ENCODE peak calls at places on chromosome 18, in four cellular contexts. W is K562, M is HepG2, R is H1. N is an unnamed sample.

GRCh38 chr18:33596178-33596854 is 18.3 kb downstream of the ASXL3 start:
- DNase-seq in W (no peak), M (no peak), R (no peak), N (no peak)

GRCh38 chr18:37457337-37457736 is 108.3 kb downstream of the CELF4 start:
- DNase-seq in W (no peak), M (no peak), R (no peak), N (no peak)

GRCh38 chr18:23077493-23078256 is 57.6 kb upstream of the CABLES1 start:
- DNase-seq in W (no peak), M (peak; percentile 75), R (no peak), N (peak; percentile 73)

GRCh38 chr18:33355263-33355662 is 85.3 kb downstream of the CCDC178 start:
- DNase-seq in W (no peak), M (no peak), R (no peak), N (no peak)

GRCh38 chr18:28036481-28036880 is 140.4 kb downstream of the CDH2 start:
- DNase-seq in W (no peak), M (no peak), R (no peak), N (no peak)

GRCh38 chr18:8424917-8425725 is 184.1 kb upstream of the RAB12 start:
- DNase-seq in W (no peak), M (peak; percentile 13), R (no peak), N (no peak)

GRCh38 chr18:58180738-58181353 is 136.8 kb downstream of the NEDD4L start:
- DNase-seq in W (peak; percentile 51), M (peak; percentile 37), R (peak; percentile 82), N (peak; percentile 51)

GRCh38 chr18:77101410-77102245 is 31.0 kb downstream of the MBP start:
- DNase-seq in W (no peak), M (no peak), R (peak; percentile 45), N (peak; percentile 86)

GRCh38 chr18:61435064-61435652 is 101.9 kb downstream of the CDH20 start:
- DNase-seq in W (peak; percentile 24), M (peak; percentile 27), R (no peak), N (peak; percentile 12)

GRCh38 chr18:46283268-46283667 is 179.1 kb downstream of the HAUS1 start:
- DNase-seq in W (no peak), M (no peak), R (no peak), N (no peak)

GRCh38 chr18:2656237-2657042 is 914 bp downstream of the SMCHD1 start:
- DNase-seq in W (peak; percentile 44), M (peak; percentile 15), R (no peak), N (no peak)

GRCh38 chr18:40356153-40356552 is 1598.9 kb upstream of the PIK3C3 start:
- DNase-seq in W (no peak), M (no peak), R (no peak), N (no peak)

GRCh38 chr18:33560686-33561370 is 17.2 kb upstream of the ASXL3 start:
- DNase-seq in W (no peak), M (peak; percentile 7), R (no peak), N (no peak)

GRCh38 chr18:11310476-11311086 is 161.2 kb upstream of the PIEZO2 start:
- DNase-seq in W (peak; percentile 42), M (peak; percentile 40), R (peak; percentile 83), N (peak; percentile 52)

GRCh38 chr18:47846431-47846830 is 84.0 kb downstream of the SMAD2 start:
- DNase-seq in W (no peak), M (no peak), R (no peak), N (no peak)

GRCh38 chr18:68874361-68874760 is 76.5 kb downstream of the CCDC102B start:
- DNase-seq in W (no peak), M (no peak), R (no peak), N (no peak)

GRCh38 chr18:13377496-13377895 is 158.9 kb downstream of the LDLRAD4 start:
- DNase-seq in W (no peak), M (no peak), R (no peak), N (no peak)

GRCh38 chr18:38353149-38353548 is 787.6 kb upstream of the CELF4 start:
- DNase-seq in W (no peak), M (no peak), R (no peak), N (no peak)

GRCh38 chr18:29154196-29154757 is 977.3 kb upstream of the CDH2 start:
- DNase-seq in W (no peak), M (no peak), R (no peak), N (no peak)

GRCh38 chr18:23528580-23529472 is 25.5 kb downstream of the RMC1 start:
- DNase-seq in W (peak; percentile 75), M (no peak), R (no peak), N (no peak)

GRCh38 chr18:30056528-30056927 is 986.0 kb downstream of the DSC3 start:
- DNase-seq in W (no peak), M (no peak), R (no peak), N (no peak)

GRCh38 chr18:48095726-48096125 is 165.3 kb upstream of the SMAD2 start:
- DNase-seq in W (no peak), M (no peak), R (no peak), N (no peak)

GRCh38 chr18:22031581-22031980 is 137.8 kb upstream of the GATA6 start:
- DNase-seq in W (no peak), M (no peak), R (no peak), N (no peak)

GRCh38 chr18:79904357-79905147 is 46.9 kb downstream of the SLC66A2 start:
- DNase-seq in W (no peak), M (no peak), R (peak; percentile 33), N (no peak)

GRCh38 chr18:58529714-58530354 is 99.1 kb downstream of the ALPK2 start:
- DNase-seq in W (peak; percentile 50), M (peak; percentile 69), R (peak; percentile 78), N (peak; percentile 55)

GRCh38 chr18:24982831-24983230 is 369.1 kb downstream of the ZNF521 start:
- DNase-seq in W (no peak), M (no peak), R (no peak), N (no peak)

GRCh38 chr18:3060667-3061580 is 48.0 kb upstream of the LPIN2 start:
- DNase-seq in W (no peak), M (peak; percentile 95), R (no peak), N (no peak)

GRCh38 chr18:44837491-44838185 is 156.9 kb downstream of the SETBP1 start:
- DNase-seq in W (no peak), M (no peak), R (no peak), N (no peak)

GRCh38 chr18:79545714-79546113 is 133.9 kb upstream of the CTDP1 start:
- DNase-seq in W (no peak), M (no peak), R (no peak), N (no peak)

GRCh38 chr18:58682429-58683069 is 11.3 kb downstream of the MALT1 start:
- DNase-seq in W (no peak), M (peak; percentile 68), R (no peak), N (peak; percentile 60)

GRCh38 chr18:8659609-8660242 is 45.6 kb upstream of the MTCL1 start:
- DNase-seq in W (no peak), M (no peak), R (no peak), N (no peak)

GRCh38 chr18:24651472-24651871 is 191.0 kb downstream of the HRH4 start:
- DNase-seq in W (no peak), M (no peak), R (no peak), N (no peak)

GRCh38 chr18:69528439-69528838 is 127.8 kb downstream of the DOK6 start:
- DNase-seq in W (no peak), M (no peak), R (no peak), N (no peak)

GRCh38 chr18:36127866-36128845 is 984 bp downstream of the SLC39A6 start:
- DNase-seq in W (peak; percentile 39), M (peak; percentile 23), R (no peak), N (peak; percentile 1)

GRCh38 chr18:79934311-79935097 is 16.9 kb downstream of the SLC66A2 start:
- DNase-seq in W (peak; percentile 13), M (peak; percentile 99), R (peak; percentile 44), N (no peak)

GRCh38 chr18:80249217-80250093 is 2.1 kb upstream of the PARD6G start:
- DNase-seq in W (no peak), M (no peak), R (no peak), N (no peak)

DNA sequence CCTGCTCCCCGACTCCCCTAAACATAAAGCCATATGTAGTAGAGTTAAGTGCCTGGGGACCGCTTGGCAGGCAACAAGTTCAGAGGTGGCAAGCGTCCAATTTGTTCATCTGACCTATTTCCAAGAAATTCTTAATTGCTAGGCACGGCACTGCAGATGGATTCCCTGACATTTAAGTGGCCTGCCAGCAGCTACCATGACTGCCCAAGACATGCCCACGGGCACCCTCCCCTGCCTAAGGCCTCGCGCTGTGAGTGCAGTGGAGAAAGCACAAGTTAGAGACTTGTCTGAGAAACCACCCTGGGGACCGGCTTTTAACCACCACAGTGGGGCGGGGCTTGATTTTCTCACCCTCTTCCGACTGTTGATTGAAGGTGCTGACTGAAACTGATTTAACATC is 163.5 kb upstream of the ACAA2 start:
- DNase-seq in W (no peak), M (no peak), R (no peak), N (no peak)
- TF ChIP-seq PHF8 in W (no peak), M (no peak), R (no peak), N (no peak)

GRCh38 chr18:78378403-78378802 is 601.2 kb upstream of the SALL3 start:
- DNase-seq in W (no peak), M (no peak), R (no peak), N (no peak)

GRCh38 chr18:78378983-78379382 is 600.6 kb upstream of the SALL3 start:
- DNase-seq in W (no peak), M (no peak), R (no peak), N (no peak)

GRCh38 chr18:78376036-78376435 is 603.6 kb upstream of the SALL3 start:
- DNase-seq in W (no peak), M (no peak), R (no peak), N (no peak)
- TF ChIP-seq PHF8 in W (no peak), M (no peak), R (no peak), N (no peak)

GRCh38 chr18:9803698-9804516 is 81.9 kb upstream of the TXNDC2 start:
- DNase-seq in W (peak; percentile 42), M (no peak), R (peak; percentile 61), N (no peak)
- TF ChIP-seq PHF8 in W (peak; percentile 39), M (no peak), R (no peak), N (no peak)

GRCh38 chr18:62957885-62958472 is 242.6 kb downstream of the PHLPP1 start:
- DNase-seq in W (no peak), M (peak; percentile 46), R (peak; percentile 87), N (no peak)
- TF ChIP-seq PHF8 in W (no peak), M (no peak), R (no peak), N (no peak)